ENCODE peak calls at places on chromosomes 2 and 18, in five cellular contexts. L is CD8-positive, alpha-beta memory T cell; S is GM12891; U is colonic mucosa; F is effector memory CD8-positive, alpha-beta T cell. K is an unnamed sample.
A peak's percentile ranks its signal among the peaks of the same experiment; 100 is the strongest.

GRCh38 chr18:76952747-76953146 is 130.4 kb downstream of the ZNF236 start:
- DNase-seq in L (no peak), S (no peak), U (no peak), F (no peak), K (no peak)

GRCh38 chr2:130864830-130865229 is 28.1 kb downstream of the ARHGEF4 start:
- DNase-seq in L (peak; percentile 4), S (no peak), U (peak; percentile 42), F (no peak), K (no peak)

GRCh38 chr2:26615336-26616031 is 25.7 kb downstream of the CIB4 start:
- DNase-seq in L (no peak), S (no peak), U (no peak), F (no peak), K (no peak)

GRCh38 chr2:40103163-40103562 is 324.1 kb upstream of the THUMPD2 start:
- DNase-seq in L (no peak), S (no peak), U (no peak), F (no peak), K (no peak)

GRCh38 chr2:225173909-225174308 is 131.6 kb upstream of the DOCK10 start:
- DNase-seq in L (no peak), S (no peak), U (no peak), F (no peak), K (no peak)

GRCh38 chr2:121210691-121211090 is 74.3 kb downstream of the TFCP2L1 start:
- DNase-seq in L (no peak), S (no peak), U (peak; percentile 92), F (no peak), K (peak; percentile 85)

GRCh38 chr2:47119001-47119400 is 36.1 kb downstream of the STPG4 start:
- DNase-seq in L (no peak), S (no peak), U (no peak), F (no peak), K (no peak)

GRCh38 chr2:10240911-10241610 is 61.6 kb upstream of the HPCAL1 start:
- DNase-seq in L (no peak), S (no peak), U (no peak), F (no peak), K (no peak)

GRCh38 chr18:7822435-7823425 is 255.6 kb downstream of the PTPRM start:
- DNase-seq in L (no peak), S (no peak), U (no peak), F (no peak), K (no peak)

GRCh38 chr18:55903911-55904310 is 315.9 kb upstream of the TCF4 start:
- DNase-seq in L (no peak), S (no peak), U (no peak), F (no peak), K (no peak)

K was measured in mucosa of descending colon.